ENCODE peak calls at places on chromosomes 7 and 10, in four cellular contexts. U, I, Y and N are unnamed samples. For H3K4me1, the result is how much of the 10 kb centered on the place peaks cover.

GRCh38 chr10:27252267-27253000 is 11.8 kb upstream of the ACBD5 start:
- DNase-seq in I (peak), U (no peak), Y (peak), N (peak)

GRCh38 chr7:121530251-121531174 is 134.4 kb upstream of the FAM3C start:
- DNase-seq in U (no peak), Y (peak), I (no peak), N (peak)

GRCh38 chr10:110192552-110192951 is 14.9 kb upstream of the MXI1 start:
- DNase-seq in U (no peak), I (no peak), Y (no peak), N (no peak)

GRCh38 chr10:59995862-59996261 is 89.5 kb upstream of the CCDC6 start:
- DNase-seq in U (no peak), Y (no peak), I (no peak), N (no peak)

GRCh38 chr10:99859585-99859984 is 77.1 kb downstream of the ABCC2 start:
- DNase-seq in Y (no peak), U (no peak), I (no peak), N (no peak)

GRCh38 chr7:12731214-12731656 is 43.8 kb downstream of the ARL4A start:
- DNase-seq in U (no peak), Y (no peak), I (no peak), N (no peak)

GRCh38 chr7:118467381-118467780 is 242.9 kb downstream of the ANKRD7 start:
- DNase-seq in I (no peak), Y (no peak), U (no peak), N (no peak)

GRCh38 chr7:99949645-99950228 is 20.3 kb upstream of the GJC3 start:
- DNase-seq in I (no peak), Y (no peak), U (no peak), N (no peak)

GRCh38 chr7:50534690-50535290 is 30.4 kb downstream of the DDC start:
- DNase-seq in U (no peak), Y (peak), I (no peak), N (no peak)

GRCh38 chr7:90211391-90212148 is at the start of gene STEAP2:
- DNase-seq in Y (peak), U (peak), I (peak), N (peak)

GRCh38 chr7:69599211-69599878 is 1.1 kb downstream of the AUTS2 start:
- DNase-seq in Y (peak), U (peak), I (peak), N (no peak)

GRCh38 chr10:120477723-120478270 is 20.8 kb downstream of the PLPP4 start:
- DNase-seq in Y (no peak), U (no peak), I (no peak), N (no peak)

GRCh38 chr7:16684935-16685334 is 39.0 kb downstream of the BZW2 start:
- DNase-seq in U (no peak), Y (no peak), I (no peak), N (no peak)

GRCh38 chr10:32132357-32132756 is 76.1 kb upstream of the KIF5B start:
- DNase-seq in U (no peak), I (no peak), Y (no peak), N (peak)

GRCh38 chr10:73614711-73615110 is 23.6 kb upstream of the USP54 start:
- DNase-seq in Y (no peak), U (no peak), I (no peak), N (no peak)

GRCh38 chr10:113475381-113475807 is 77.5 kb upstream of the HABP2 start:
- DNase-seq in U (no peak), I (no peak), Y (no peak), N (no peak)

GRCh38 chr10:62046522-62047239 is 145.2 kb downstream of the ARID5B start:
- DNase-seq in I (peak), Y (no peak), U (peak), N (no peak)

GRCh38 chr7:17144313-17144712 is 154.1 kb upstream of the AHR start:
- DNase-seq in U (no peak), Y (peak), I (no peak), N (no peak)

GRCh38 chr7:154566877-154567276 is 436.0 kb downstream of the PAXIP1 start:
- DNase-seq in U (no peak), I (no peak), Y (no peak), N (no peak)

GRCh38 chr7:95749515-95749914 is 22.8 kb upstream of the DYNC1I1 start:
- DNase-seq in I (no peak), U (no peak), Y (no peak), N (no peak)

GRCh38 chr10:131588704-131589220 is 277.2 kb upstream of the TCERG1L start:
- DNase-seq in U (no peak), I (no peak), Y (no peak), N (no peak)

GRCh38 chr7:154623399-154623798 is 379.5 kb downstream of the PAXIP1 start:
- DNase-seq in U (no peak), Y (no peak), I (no peak), N (no peak)

GRCh38 chr7:133829336-133829897 is 297.7 kb upstream of the LRGUK start:
- DNase-seq in I (no peak), Y (no peak), U (no peak), N (no peak)

GRCh38 chr10:32692174-32692573 is 246.2 kb downstream of the CCDC7 start:
- DNase-seq in Y (no peak), I (no peak), U (no peak), N (no peak)

GRCh38 chr10:68871105-68871711 is 29.9 kb upstream of the DDX50 start:
- DNase-seq in Y (no peak), U (no peak), I (no peak), N (no peak)

GRCh38 chr7:121138262-121138933 is 149.9 kb downstream of the CPED1 start:
- DNase-seq in I (no peak), U (no peak), Y (no peak), N (peak)

GRCh38 chr7:19744075-19744474 is 29.3 kb downstream of the TMEM196 start:
- DNase-seq in I (no peak), Y (no peak), U (no peak), N (no peak)

GRCh38 chr7:112199035-112199655 is 7.1 kb downstream of the DOCK4 start:
- DNase-seq in U (no peak), I (no peak), Y (no peak), N (no peak)

GRCh38 chr7:111240371-111240770 is 149.4 kb downstream of the LRRN3 start:
- DNase-seq in I (no peak), Y (no peak), U (no peak), N (no peak)

GRCh38 chr10:1495915-1496517 is 241.3 kb downstream of the ADARB2 start:
- DNase-seq in I (no peak), Y (no peak), U (no peak), N (no peak)

GRCh38 chr10:30750971-30751677 is 121.6 kb upstream of the LYZL2 start:
- DNase-seq in U (no peak), I (no peak), Y (no peak), N (no peak)

DNA sequence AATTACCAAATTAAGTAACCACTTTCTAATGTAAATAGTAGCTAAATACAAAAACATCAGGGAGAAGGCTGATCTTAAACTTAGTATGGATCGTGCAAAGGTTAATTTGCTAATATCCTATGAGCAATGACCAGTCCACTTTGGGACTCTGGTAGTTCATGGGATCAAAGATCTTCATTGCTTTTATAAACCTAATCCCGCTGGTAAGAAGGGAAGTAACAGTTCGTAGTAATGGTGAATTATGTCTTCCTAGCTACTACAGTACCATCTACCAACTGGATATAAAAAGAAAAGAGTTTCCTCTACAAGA is 607.2 kb downstream of the KCNMA1 start:
- DNase-seq in U (no peak), Y (no peak), I (no peak), N (no peak)
- TF ChIP-seq EP300 in U (no peak), Y (no peak), I (no peak), N (no peak)

GRCh38 chr7:55077581-55078410 is 59.0 kb downstream of the EGFR start:
- DNase-seq in Y (no peak), U (no peak), I (no peak), N (peak)

GRCh38 chr7:55078465-55079372 is 59.9 kb downstream of the EGFR start:
- DNase-seq in Y (no peak), U (no peak), I (no peak), N (peak)

GRCh38 chr7:55081067-55081853 is 62.4 kb downstream of the EGFR start:
- DNase-seq in Y (no peak), I (no peak), U (no peak), N (no peak)

GRCh38 chr7:55081854-55082603 is 63.2 kb downstream of the EGFR start:
- DNase-seq in U (no peak), I (no peak), Y (no peak), N (no peak)

DNA sequence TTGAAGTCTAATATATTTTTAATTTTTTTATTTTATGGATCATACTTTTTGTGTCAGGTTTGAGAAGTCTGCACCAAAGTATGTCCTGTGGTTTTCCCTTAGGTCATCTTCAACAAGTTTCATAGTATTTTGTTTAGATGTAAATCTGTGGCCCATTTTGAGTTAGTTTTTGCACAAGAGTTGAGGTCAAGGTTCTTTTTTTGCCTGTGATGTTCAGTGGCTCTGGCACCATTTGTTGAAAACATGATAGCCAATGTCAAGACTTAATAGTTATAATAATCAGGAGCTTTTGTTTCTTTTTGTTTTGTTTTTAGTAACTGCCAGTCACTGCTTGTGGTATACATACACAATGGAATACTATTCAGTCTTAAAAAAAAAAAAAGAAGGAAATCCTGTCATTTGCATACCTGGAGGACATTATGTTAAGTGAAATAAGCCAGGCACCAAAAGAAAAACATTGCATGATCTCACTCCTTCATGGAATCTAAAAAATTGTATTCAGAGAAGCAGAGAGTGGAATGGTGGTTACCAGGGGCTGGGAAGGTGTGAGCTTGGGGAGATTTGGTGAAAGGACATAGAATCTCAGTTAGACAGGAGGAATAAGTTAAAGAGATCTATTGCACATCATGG is 61.3 kb downstream of the EGFR start:
- DNase-seq in I (no peak), U (no peak), Y (no peak), N (no peak)
- H3K4me1 ChIP-seq in I (under half), U (under half), Y (half or more), N (half or more)

GRCh38 chr10:63164045-63164722 is 31.1 kb downstream of the NRBF2 start:
- DNase-seq in Y (no peak), I (no peak), U (no peak), N (no peak)
- H3K27ac ChIP-seq in Y (no peak), I (no peak), U (no peak), N (no peak)

GRCh38 chr7:157397751-157398691 is 61.2 kb downstream of the DNAJB6 start:
- DNase-seq in U (peak), Y (peak), I (peak), N (peak)
- TF ChIP-seq EP300 in U (no peak), Y (no peak), I (no peak), N (no peak)

GRCh38 chr7:92586403-92586802 is 3.8 kb downstream of the FAM133B start:
- DNase-seq in I (no peak), U (no peak), Y (no peak), N (no peak)
- H3K4me1 ChIP-seq in I (under half), U (under half), Y (under half), N (under half)

DNA sequence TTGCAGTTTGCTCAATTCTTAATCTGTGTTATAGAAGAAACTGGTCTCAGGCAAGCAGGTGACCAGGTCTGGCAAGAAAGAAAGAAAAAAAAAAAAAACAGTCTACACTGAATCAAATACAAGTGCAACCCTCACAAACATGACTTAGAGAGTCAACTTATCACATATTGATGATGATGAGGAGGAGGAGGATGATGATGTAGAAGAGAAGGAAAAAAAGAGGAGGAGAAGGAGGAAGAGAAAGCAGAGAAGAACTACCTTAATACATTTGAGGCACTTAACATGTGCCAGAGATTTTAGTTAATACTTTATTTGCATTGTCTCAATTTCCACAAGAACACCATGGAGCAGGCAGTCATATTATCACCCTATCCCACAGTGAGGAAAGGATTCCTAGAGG is 91.5 kb downstream of the GLI3 start:
- DNase-seq in I (no peak), Y (no peak), U (no peak), N (no peak)
- H3K27ac ChIP-seq in I (no peak), Y (no peak), U (no peak), N (no peak)

DNA sequence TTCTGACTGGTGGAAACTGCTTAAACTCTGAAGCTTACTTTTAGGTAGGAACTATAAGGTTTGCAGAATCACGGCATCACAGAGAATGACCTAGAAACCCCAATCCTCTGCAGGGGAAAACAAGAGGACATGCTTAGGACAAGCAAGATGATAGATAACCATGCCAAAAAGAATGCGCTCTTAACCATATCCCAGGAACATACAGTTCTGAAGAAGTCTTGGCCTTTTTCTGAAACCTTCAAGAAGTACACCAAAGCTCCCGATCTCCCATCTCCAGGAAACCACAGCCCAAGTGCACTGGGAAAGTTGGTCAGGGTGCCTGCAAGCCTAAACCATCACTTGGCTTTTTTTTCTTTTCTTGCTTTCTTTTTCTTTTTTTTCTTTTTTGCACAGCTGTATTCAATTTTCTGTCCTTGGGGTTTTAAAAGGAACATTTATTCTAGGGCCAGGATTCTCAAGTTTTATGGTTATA is 12.2 kb upstream of the SVIL start:
- DNase-seq in U (peak), Y (no peak), I (no peak), N (no peak)
- TF ChIP-seq EP300 in U (peak), Y (no peak), I (no peak), N (no peak)

DNA sequence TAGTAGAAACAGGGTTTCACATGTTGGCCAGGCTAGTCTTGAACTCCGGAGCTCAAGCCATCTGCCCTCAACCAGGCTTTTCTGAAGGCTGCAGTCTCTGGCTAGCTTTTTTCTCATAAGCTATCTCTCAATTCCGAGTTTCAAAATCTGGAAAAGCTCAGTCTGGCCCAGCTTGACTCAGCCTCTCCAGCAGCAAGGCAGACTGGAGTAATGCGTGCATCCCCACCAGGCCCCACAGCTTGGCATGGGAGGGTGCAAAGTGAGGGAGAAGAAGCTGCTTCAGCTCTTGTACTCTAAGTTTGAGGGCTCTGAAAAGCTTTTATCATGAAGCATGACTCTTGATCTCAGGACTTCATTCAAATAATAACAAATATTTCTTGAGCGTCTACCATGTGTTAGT is 4.8 kb downstream of the DHTKD1 start:
- DNase-seq in U (no peak), Y (no peak), I (peak), N (no peak)
- H3K4me1 ChIP-seq in U (under half), Y (under half), I (under half), N (under half)

DNA sequence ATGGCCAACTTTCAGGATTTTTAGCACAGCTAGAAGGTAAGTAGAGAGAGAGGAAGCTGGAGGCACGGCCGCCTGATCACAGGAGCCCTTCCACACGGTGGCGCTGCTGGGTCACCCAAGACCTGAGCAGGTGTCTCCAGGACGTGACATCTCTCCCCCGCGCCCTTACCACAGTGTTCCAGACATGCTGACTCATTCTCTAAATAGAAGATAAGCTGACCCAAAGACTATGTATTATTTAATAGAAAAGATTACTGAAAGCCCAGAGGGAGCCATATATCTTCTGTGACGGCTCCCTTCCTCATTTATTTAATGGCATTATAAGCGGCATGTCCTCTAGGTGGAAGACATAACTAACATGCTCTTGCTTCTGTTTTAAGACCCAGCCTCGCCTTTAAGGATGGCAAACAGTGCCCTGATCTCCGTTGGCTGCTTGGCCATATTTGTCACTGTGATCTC is 26.0 kb upstream of the MALSU1 start:
- DNase-seq in I (peak), U (peak), Y (peak), N (peak)
- H3K27ac ChIP-seq in I (no peak), U (no peak), Y (peak), N (no peak)

GRCh38 chr10:22622242-22622806 is 92.1 kb downstream of the PIP4K2A start:
- DNase-seq in U (no peak), I (no peak), Y (no peak), N (no peak)

GRCh38 chr10:22625511-22626288 is 88.7 kb downstream of the PIP4K2A start:
- DNase-seq in U (no peak), Y (no peak), I (no peak), N (no peak)

GRCh38 chr10:22623624-22624263 is 90.6 kb downstream of the PIP4K2A start:
- DNase-seq in I (no peak), Y (no peak), U (no peak), N (no peak)

GRCh38 chr10:22626784-22627183 is 87.6 kb downstream of the PIP4K2A start:
- DNase-seq in I (no peak), U (no peak), Y (no peak), N (no peak)

GRCh38 chr10:22624289-22624738 is 90.1 kb downstream of the PIP4K2A start:
- DNase-seq in I (no peak), Y (no peak), U (no peak), N (no peak)
- TF ChIP-seq EP300 in I (no peak), Y (peak), U (no peak), N (no peak)